ENCODE peak calls at places on chromosomes 4 and X, in four cellular contexts. X, V, F and L are unnamed samples. For H3K9me3, the result is how much of the 10 kb centered on the place peaks cover.

GRCh38 chrX:41095962-41096955 is 11.0 kb downstream of the USP9X start:
- DNase-seq in X (no peak), V (no peak), F (no peak), L (no peak)

GRCh38 chr4:2868840-2869487 is 25.3 kb downstream of the ADD1 start:
- DNase-seq in X (no peak), V (no peak), F (no peak), L (no peak)

GRCh38 chr4:88660446-88661294 is 37.0 kb downstream of the NAP1L5 start:
- DNase-seq in X (no peak), V (no peak), F (peak), L (no peak)

GRCh38 chrX:27444093-27444908 is 18.8 kb downstream of the PPP4R3C start:
- DNase-seq in X (no peak), V (no peak), F (no peak), L (no peak)

GRCh38 chrX:1462596-1463251 is 10.0 kb upstream of the ASMTL start:
- DNase-seq in X (peak), V (no peak), F (no peak), L (peak)

GRCh38 chr4:89509708-89510269 is 202.2 kb upstream of the GPRIN3 start:
- DNase-seq in X (no peak), V (no peak), F (no peak), L (no peak)

GRCh38 chr4:40190465-40190864 is 6.4 kb upstream of the RHOH start:
- DNase-seq in X (no peak), V (no peak), F (no peak), L (no peak)

GRCh38 chr4:142743071-142743825 is 102.9 kb downstream of the INPP4B start:
- DNase-seq in X (no peak), V (no peak), F (no peak), L (no peak)

GRCh38 chrX:38898261-38898660 is 97.0 kb downstream of the MID1IP1 start:
- DNase-seq in X (no peak), V (no peak), F (no peak), L (no peak)

GRCh38 chr4:75985116-75985515 is 5.6 kb downstream of the SDAD1 start:
- DNase-seq in X (no peak), V (no peak), F (no peak), L (no peak)

GRCh38 chr4:1536579-1537409 is 130.6 kb upstream of the NKX1-1 start:
- DNase-seq in X (no peak), V (no peak), F (no peak), L (no peak)

GRCh38 chr4:120066182-120066524 is 495 bp downstream of the MAD2L1 start:
- DNase-seq in X (no peak), V (no peak), F (no peak), L (no peak)

GRCh38 chr4:112523764-112524505 is 8.0 kb upstream of the NEUROG2 start:
- DNase-seq in X (no peak), V (peak), F (peak), L (no peak)

GRCh38 chr4:27084685-27085356 is 224.2 kb downstream of the STIM2 start:
- DNase-seq in X (no peak), V (no peak), F (peak), L (no peak)

GRCh38 chr4:2024683-2025082 is 15.9 kb upstream of the NELFA start:
- DNase-seq in X (no peak), V (no peak), F (no peak), L (no peak)

GRCh38 chr4:38002451-38003071 is 42.4 kb downstream of the PTTG2 start:
- DNase-seq in X (no peak), V (no peak), F (no peak), L (no peak)

GRCh38 chr4:87235020-87235671 is 14.7 kb upstream of the KLHL8 start:
- DNase-seq in X (no peak), V (no peak), F (no peak), L (no peak)

GRCh38 chr4:112431158-112431557 is 84.8 kb downstream of the NEUROG2 start:
- DNase-seq in X (no peak), V (no peak), F (no peak), L (no peak)

GRCh38 chrX:31420711-31421151 is 348.9 kb upstream of the FTHL17 start:
- DNase-seq in X (no peak), V (no peak), F (no peak), L (no peak)

GRCh38 chrX:31423575-31424284 is 351.9 kb upstream of the FTHL17 start:
- DNase-seq in X (no peak), V (no peak), F (peak), L (no peak)

GRCh38 chrX:31420302-31420701 is 348.5 kb upstream of the FTHL17 start:
- DNase-seq in X (no peak), V (no peak), F (no peak), L (no peak)

DNA sequence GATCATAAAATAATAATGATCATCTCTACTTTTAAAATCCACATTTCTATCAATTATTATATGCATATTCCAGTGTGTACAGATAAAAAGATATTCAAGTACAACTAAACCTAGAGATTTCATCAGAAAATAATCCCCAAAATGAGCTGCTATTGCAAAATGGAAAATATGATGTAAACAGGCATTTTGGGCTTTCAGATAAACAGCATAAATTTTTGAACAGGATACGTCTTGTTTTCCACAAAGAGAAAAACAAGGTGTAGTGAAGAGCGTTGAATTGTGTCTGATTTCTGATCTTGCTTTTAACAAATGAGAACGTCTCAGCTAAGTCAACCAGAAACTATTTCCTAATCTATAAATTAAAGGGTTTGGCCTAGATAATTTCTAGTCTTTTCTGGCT is 349.6 kb upstream of the FTHL17 start:
- DNase-seq in X (no peak), V (no peak), F (no peak), L (no peak)
- H3K4me3 ChIP-seq in X (no peak), V (no peak), F (no peak), L (no peak)

GRCh38 chr4:15742083-15742582 is 36.0 kb upstream of the CD38 start:
- DNase-seq in X (no peak), V (no peak), F (no peak), L (no peak)
- H3K9me3 ChIP-seq in X (under half), V (under half), F (under half), L (under half)

DNA sequence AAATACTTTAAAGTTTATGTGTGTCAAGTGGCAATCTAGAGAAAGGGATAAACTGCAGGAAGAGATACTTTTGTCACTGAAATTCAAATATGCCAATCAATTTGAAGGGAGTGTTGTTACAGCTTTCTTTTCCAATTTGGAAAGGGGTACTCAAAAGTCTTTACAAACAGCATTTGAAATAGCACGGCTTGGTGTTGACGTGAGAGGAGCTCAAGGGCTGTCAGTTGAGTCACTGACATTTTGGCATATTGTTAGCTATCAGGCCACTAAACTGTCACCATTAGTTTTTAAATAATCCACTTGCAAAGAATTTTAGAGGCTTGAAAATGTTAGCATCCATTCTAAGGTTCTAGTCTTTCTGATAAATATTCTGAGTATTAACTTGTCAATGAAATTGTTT is 698.4 kb downstream of the IL1RAPL1 start:
- DNase-seq in X (no peak), V (no peak), F (no peak), L (no peak)
- TF ChIP-seq POLR2AphosphoS5 in X (no peak), V (no peak), F (no peak), L (no peak)

GRCh38 chrX:153412746-153413720 is 1.8 kb downstream of the ZFP92 start:
- DNase-seq in X (no peak), V (no peak), F (no peak), L (no peak)
- H3K4me3 ChIP-seq in X (no peak), V (no peak), F (no peak), L (no peak)

DNA sequence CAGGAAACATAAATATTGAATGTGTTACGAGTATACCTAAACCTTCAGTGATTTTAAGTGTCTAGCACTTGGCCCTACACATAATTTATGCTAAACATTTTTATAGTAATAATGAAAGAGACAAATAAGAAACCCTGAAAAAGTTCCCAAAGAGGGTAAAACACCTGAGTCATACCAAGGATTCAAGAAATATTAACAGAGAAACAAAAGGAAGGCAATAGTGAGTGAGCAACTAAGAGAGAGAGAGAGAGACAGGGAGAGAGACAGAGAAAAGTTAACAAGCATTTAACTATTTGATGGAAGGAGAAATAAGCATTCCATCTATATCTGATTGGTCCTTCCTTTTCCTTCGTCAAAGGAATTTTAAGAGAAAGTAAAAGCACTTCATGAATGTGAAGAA is 743.6 kb upstream of the POU3F4 start:
- DNase-seq in X (no peak), V (no peak), F (no peak), L (no peak)
- H3K9me3 ChIP-seq in X (under half), V (under half), F (under half), L (under half)

DNA sequence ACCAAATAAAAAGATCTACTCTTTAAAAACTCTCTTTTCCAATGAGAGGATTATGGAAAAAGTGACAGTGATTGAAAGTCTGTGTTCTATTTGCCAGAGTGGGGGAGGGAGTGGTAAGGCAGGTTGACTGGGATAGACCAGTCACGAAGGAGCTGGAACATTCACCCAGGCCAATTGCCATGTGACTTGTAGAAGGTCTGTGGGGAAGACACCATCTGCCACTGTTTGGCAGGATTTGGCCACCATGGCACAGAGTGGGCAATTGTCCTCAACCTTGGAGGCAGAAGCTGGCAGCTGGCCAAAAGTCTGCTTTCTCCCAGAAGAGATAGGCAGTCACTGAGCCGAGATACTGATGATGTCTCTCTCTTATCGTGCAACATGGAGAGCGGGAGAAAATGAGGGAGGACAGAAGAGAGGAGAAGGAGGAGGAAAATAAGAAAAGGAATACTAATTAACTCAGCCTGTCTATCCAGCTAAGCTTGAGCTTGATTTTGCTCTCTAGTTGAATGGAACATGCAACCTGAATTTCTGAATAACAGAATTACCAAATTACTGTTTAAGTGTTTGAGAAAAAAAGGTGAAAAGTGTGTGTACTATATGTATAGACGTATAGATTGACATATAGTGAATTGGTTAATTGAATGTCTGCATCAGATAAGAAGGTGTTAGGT is 267.1 kb downstream of the ARHGAP24 start:
- DNase-seq in X (no peak), V (no peak), F (no peak), L (peak)
- TF ChIP-seq POLR2AphosphoS5 in X (no peak), V (no peak), F (no peak), L (no peak)

GRCh38 chr4:168319486-168320019 is 1.0 kb upstream of the DDX60 start:
- DNase-seq in X (no peak), V (no peak), F (no peak), L (no peak)
- H3K4me3 ChIP-seq in X (peak), V (no peak), F (peak), L (peak)

GRCh38 chr4:30245140-30245539 is 475.0 kb upstream of the PCDH7 start:
- DNase-seq in X (no peak), V (no peak), F (no peak), L (no peak)
- H3K9me3 ChIP-seq in X (under half), V (under half), F (under half), L (under half)

DNA sequence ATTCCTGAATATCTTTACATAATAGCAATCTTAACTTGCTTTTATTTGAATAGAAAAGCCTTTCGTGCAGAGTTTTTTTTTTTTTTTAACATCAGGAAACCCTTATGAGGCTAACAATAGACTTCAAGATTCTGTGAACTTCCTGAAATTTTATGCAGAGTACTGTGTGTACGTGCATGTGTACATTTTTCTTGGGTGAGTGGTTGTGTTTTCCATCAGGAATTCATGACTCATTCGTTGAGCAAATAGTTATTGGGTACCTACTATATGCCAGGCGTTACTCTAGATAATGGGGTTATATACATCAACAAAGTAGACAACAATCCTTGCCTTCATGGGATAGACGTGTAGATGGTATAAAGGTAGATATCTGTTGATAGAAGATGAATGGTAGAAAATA is 59.1 kb downstream of the MRPL1 start:
- DNase-seq in X (no peak), V (peak), F (no peak), L (no peak)
- TF ChIP-seq POLR2AphosphoS5 in X (no peak), V (peak), F (no peak), L (no peak)